ENCODE peak calls at places on chromosomes 12 and 14, in seven cellular contexts. One of them, this sample, is unnamed.

GRCh38 chr14:58922211-58922940 is 266.1 kb upstream of the DAAM1 start:
- DNase-seq in AG08395: no peak
- DNase-seq in astrocyte of the spinal cord: no peak
- DNase-seq in LoVo: no peak
- DNase-seq in T-cell: no peak
- DNase-seq in body of pancreas: no peak
- DNase-seq in substantia nigra: no peak
- DNase-seq in this sample: no peak

GRCh38 chr14:80109055-80109454 is 102.2 kb downstream of the DIO2 start:
- DNase-seq in AG08395: no peak
- DNase-seq in astrocyte of the spinal cord: no peak
- DNase-seq in LoVo: no peak
- DNase-seq in T-cell: no peak
- DNase-seq in body of pancreas: no peak
- DNase-seq in substantia nigra: no peak
- DNase-seq in this sample: no peak

GRCh38 chr12:27608890-27609289 is 84.9 kb downstream of the PPFIBP1 start:
- DNase-seq in AG08395: no peak
- DNase-seq in astrocyte of the spinal cord: no peak
- DNase-seq in LoVo: no peak
- DNase-seq in T-cell: no peak
- DNase-seq in body of pancreas: no peak
- DNase-seq in substantia nigra: no peak
- DNase-seq in this sample: no peak

GRCh38 chr12:116863275-116863767 is 17.9 kb downstream of the HRK start:
- DNase-seq in AG08395: no peak
- DNase-seq in astrocyte of the spinal cord: no peak
- DNase-seq in LoVo: no peak
- DNase-seq in T-cell: no peak
- DNase-seq in body of pancreas: no peak
- DNase-seq in substantia nigra: no peak
- DNase-seq in this sample: no peak

GRCh38 chr14:93113678-93114067 is 2.1 kb downstream of the ITPK1 start:
- DNase-seq in AG08395: no peak
- DNase-seq in astrocyte of the spinal cord: no peak
- DNase-seq in LoVo: no peak
- DNase-seq in T-cell: no peak
- DNase-seq in body of pancreas: peak
- DNase-seq in substantia nigra: no peak
- DNase-seq in this sample: no peak

GRCh38 chr12:120072472-120072871 is 44.1 kb downstream of the RAB35 start:
- DNase-seq in AG08395: no peak
- DNase-seq in astrocyte of the spinal cord: no peak
- DNase-seq in LoVo: no peak
- DNase-seq in T-cell: no peak
- DNase-seq in body of pancreas: no peak
- DNase-seq in substantia nigra: no peak
- DNase-seq in this sample: no peak

GRCh38 chr12:2215709-2216560 is 163.1 kb downstream of the CACNA1C start:
- DNase-seq in AG08395: no peak
- DNase-seq in astrocyte of the spinal cord: peak
- DNase-seq in LoVo: no peak
- DNase-seq in T-cell: no peak
- DNase-seq in body of pancreas: no peak
- DNase-seq in substantia nigra: no peak
- DNase-seq in this sample: no peak

GRCh38 chr12:54360717-54361456 is 3.4 kb downstream of the GPR84 start:
- DNase-seq in AG08395: peak
- DNase-seq in astrocyte of the spinal cord: peak
- DNase-seq in LoVo: peak
- DNase-seq in T-cell: no peak
- DNase-seq in body of pancreas: peak
- DNase-seq in substantia nigra: no peak
- DNase-seq in this sample: peak

GRCh38 chr14:28308727-28309126 is 457.9 kb upstream of the FOXG1 start:
- DNase-seq in AG08395: no peak
- DNase-seq in astrocyte of the spinal cord: peak
- DNase-seq in LoVo: no peak
- DNase-seq in T-cell: no peak
- DNase-seq in body of pancreas: no peak
- DNase-seq in substantia nigra: no peak
- DNase-seq in this sample: no peak

GRCh38 chr12:125329239-125330238 is 264.3 kb downstream of the AACS start:
- DNase-seq in AG08395: no peak
- DNase-seq in astrocyte of the spinal cord: no peak
- DNase-seq in LoVo: no peak
- DNase-seq in T-cell: no peak
- DNase-seq in body of pancreas: no peak
- DNase-seq in substantia nigra: no peak
- DNase-seq in this sample: peak

GRCh38 chr14:46472261-46472660 is 179.3 kb downstream of the RPL10L start:
- DNase-seq in AG08395: no peak
- DNase-seq in astrocyte of the spinal cord: no peak
- DNase-seq in LoVo: no peak
- DNase-seq in T-cell: no peak
- DNase-seq in body of pancreas: no peak
- DNase-seq in substantia nigra: no peak
- DNase-seq in this sample: no peak

GRCh38 chr12:69490920-69491643 is 20.9 kb downstream of the FRS2 start:
- DNase-seq in AG08395: no peak
- DNase-seq in astrocyte of the spinal cord: no peak
- DNase-seq in LoVo: no peak
- DNase-seq in T-cell: no peak
- DNase-seq in body of pancreas: no peak
- DNase-seq in substantia nigra: no peak
- DNase-seq in this sample: no peak

This sample was measured in neural crest cell.